ENCODE peak calls at places on chromosomes 7 and 10, in nine cellular contexts. One of them, this sample, is unnamed.

GRCh38 chr10:43674546-43675205 is 26.0 kb upstream of the ZNF32 start:
- DNase-seq in GM23248: no peak
- DNase-seq in aorta: no peak
- DNase-seq in cortex of kidney: no peak
- DNase-seq in foreskin melanocyte: no peak
- DNase-seq in upper lobe of right lung: no peak
- DNase-seq in EH: no peak
- DNase-seq in M059J: no peak
- DNase-seq in activated CD8-positive, alpha-beta T cell treated with anti-CD3 and anti-CD28 coated beads, Interleukin-2, amount 10 ng/mL, durations not matched to agents 7 days and 5 days: no peak
- DNase-seq in this sample: no peak

GRCh38 chr7:128941946-128942526 is 4.3 kb downstream of the IRF5 start:
- DNase-seq in GM23248: no peak
- DNase-seq in aorta: no peak
- DNase-seq in cortex of kidney: no peak
- DNase-seq in foreskin melanocyte: no peak
- DNase-seq in upper lobe of right lung: peak; percentile 58
- DNase-seq in EH: no peak
- DNase-seq in M059J: no peak
- DNase-seq in activated CD8-positive, alpha-beta T cell treated with anti-CD3 and anti-CD28 coated beads, Interleukin-2, amount 10 ng/mL, durations not matched to agents 7 days and 5 days: no peak
- DNase-seq in this sample: no peak

GRCh38 chr10:79295593-79295992 is 51.7 kb upstream of the PPIF start:
- DNase-seq in GM23248: no peak
- DNase-seq in aorta: peak; percentile 78
- DNase-seq in cortex of kidney: no peak
- DNase-seq in foreskin melanocyte: no peak
- DNase-seq in upper lobe of right lung: no peak
- DNase-seq in EH: peak; percentile 23
- DNase-seq in M059J: peak; percentile 39
- DNase-seq in activated CD8-positive, alpha-beta T cell treated with anti-CD3 and anti-CD28 coated beads, Interleukin-2, amount 10 ng/mL, durations not matched to agents 7 days and 5 days: peak; percentile 30
- DNase-seq in this sample: no peak

GRCh38 chr7:369981-370621 is 80.1 kb downstream of the FOXL3 start:
- DNase-seq in GM23248: no peak
- DNase-seq in aorta: peak; percentile 26
- DNase-seq in cortex of kidney: no peak
- DNase-seq in foreskin melanocyte: no peak
- DNase-seq in upper lobe of right lung: no peak
- DNase-seq in EH: no peak
- DNase-seq in M059J: no peak
- DNase-seq in activated CD8-positive, alpha-beta T cell treated with anti-CD3 and anti-CD28 coated beads, Interleukin-2, amount 10 ng/mL, durations not matched to agents 7 days and 5 days: no peak
- DNase-seq in this sample: no peak

GRCh38 chr10:79502561-79503309 is 9.6 kb upstream of the EIF5AL1 start:
- DNase-seq in GM23248: no peak
- DNase-seq in aorta: no peak
- DNase-seq in cortex of kidney: no peak
- DNase-seq in foreskin melanocyte: no peak
- DNase-seq in upper lobe of right lung: no peak
- DNase-seq in EH: peak; percentile 40
- DNase-seq in M059J: no peak
- DNase-seq in activated CD8-positive, alpha-beta T cell treated with anti-CD3 and anti-CD28 coated beads, Interleukin-2, amount 10 ng/mL, durations not matched to agents 7 days and 5 days: no peak
- DNase-seq in this sample: peak; percentile 18

GRCh38 chr10:12419279-12419847 is 70.0 kb downstream of the CAMK1D start:
- DNase-seq in GM23248: peak; percentile 98
- DNase-seq in aorta: peak; percentile 72
- DNase-seq in cortex of kidney: no peak
- DNase-seq in foreskin melanocyte: no peak
- DNase-seq in upper lobe of right lung: no peak
- DNase-seq in EH: peak; percentile 38
- DNase-seq in M059J: peak; percentile 94
- DNase-seq in activated CD8-positive, alpha-beta T cell treated with anti-CD3 and anti-CD28 coated beads, Interleukin-2, amount 10 ng/mL, durations not matched to agents 7 days and 5 days: peak; percentile 57
- DNase-seq in this sample: no peak

GRCh38 chr7:151271699-151272355 is 23.3 kb upstream of the SMARCD3 start:
- DNase-seq in GM23248: peak; percentile 53
- DNase-seq in aorta: peak; percentile 76
- DNase-seq in cortex of kidney: no peak
- DNase-seq in foreskin melanocyte: peak; percentile 20
- DNase-seq in upper lobe of right lung: no peak
- DNase-seq in EH: peak; percentile 62
- DNase-seq in M059J: no peak
- DNase-seq in activated CD8-positive, alpha-beta T cell treated with anti-CD3 and anti-CD28 coated beads, Interleukin-2, amount 10 ng/mL, durations not matched to agents 7 days and 5 days: peak; percentile 46
- DNase-seq in this sample: peak; percentile 51

GRCh38 chr10:7872041-7872442 is 53.7 kb downstream of the TAF3 start:
- DNase-seq in GM23248: peak; percentile 44
- DNase-seq in aorta: no peak
- DNase-seq in cortex of kidney: no peak
- DNase-seq in foreskin melanocyte: no peak
- DNase-seq in upper lobe of right lung: no peak
- DNase-seq in EH: peak; percentile 39
- DNase-seq in M059J: peak; percentile 8
- DNase-seq in activated CD8-positive, alpha-beta T cell treated with anti-CD3 and anti-CD28 coated beads, Interleukin-2, amount 10 ng/mL, durations not matched to agents 7 days and 5 days: no peak
- DNase-seq in this sample: peak; percentile 35

GRCh38 chr7:24115661-24116060 is 168.3 kb upstream of the NPY start:
- DNase-seq in GM23248: no peak
- DNase-seq in aorta: no peak
- DNase-seq in cortex of kidney: no peak
- DNase-seq in foreskin melanocyte: no peak
- DNase-seq in upper lobe of right lung: no peak
- DNase-seq in EH: no peak
- DNase-seq in M059J: peak; percentile 31
- DNase-seq in activated CD8-positive, alpha-beta T cell treated with anti-CD3 and anti-CD28 coated beads, Interleukin-2, amount 10 ng/mL, durations not matched to agents 7 days and 5 days: no peak
- DNase-seq in this sample: no peak

GRCh38 chr7:79272066-79272669 is 181.3 kb downstream of the MAGI2 start:
- DNase-seq in GM23248: peak; percentile 70
- DNase-seq in aorta: no peak
- DNase-seq in cortex of kidney: no peak
- DNase-seq in foreskin melanocyte: peak; percentile 14
- DNase-seq in upper lobe of right lung: no peak
- DNase-seq in EH: peak; percentile 57
- DNase-seq in M059J: peak; percentile 70
- DNase-seq in activated CD8-positive, alpha-beta T cell treated with anti-CD3 and anti-CD28 coated beads, Interleukin-2, amount 10 ng/mL, durations not matched to agents 7 days and 5 days: no peak
- DNase-seq in this sample: peak; percentile 79

GRCh38 chr7:67738958-67739357 is 742.3 kb downstream of the TYW1 start:
- DNase-seq in GM23248: peak; percentile 15
- DNase-seq in aorta: no peak
- DNase-seq in cortex of kidney: no peak
- DNase-seq in foreskin melanocyte: no peak
- DNase-seq in upper lobe of right lung: no peak
- DNase-seq in EH: no peak
- DNase-seq in M059J: peak; percentile 82
- DNase-seq in activated CD8-positive, alpha-beta T cell treated with anti-CD3 and anti-CD28 coated beads, Interleukin-2, amount 10 ng/mL, durations not matched to agents 7 days and 5 days: no peak
- DNase-seq in this sample: no peak

GRCh38 chr7:135716677-135717238 is 11.2 kb downstream of the SLC13A4 start:
- DNase-seq in GM23248: peak; percentile 87
- DNase-seq in aorta: no peak
- DNase-seq in cortex of kidney: no peak
- DNase-seq in foreskin melanocyte: peak; percentile 48
- DNase-seq in upper lobe of right lung: no peak
- DNase-seq in EH: peak; percentile 92
- DNase-seq in M059J: peak; percentile 97
- DNase-seq in activated CD8-positive, alpha-beta T cell treated with anti-CD3 and anti-CD28 coated beads, Interleukin-2, amount 10 ng/mL, durations not matched to agents 7 days and 5 days: no peak
- DNase-seq in this sample: no peak

GRCh38 chr7:80259-81236 is 111.8 kb upstream of the FAM20C start:
- DNase-seq in GM23248: no peak
- DNase-seq in aorta: peak; percentile 40
- DNase-seq in cortex of kidney: no peak
- DNase-seq in foreskin melanocyte: no peak
- DNase-seq in upper lobe of right lung: no peak
- DNase-seq in EH: no peak
- DNase-seq in M059J: no peak
- DNase-seq in activated CD8-positive, alpha-beta T cell treated with anti-CD3 and anti-CD28 coated beads, Interleukin-2, amount 10 ng/mL, durations not matched to agents 7 days and 5 days: no peak
- DNase-seq in this sample: no peak

GRCh38 chr7:36264917-36265292 is 111.9 kb downstream of the EEPD1 start:
- DNase-seq in GM23248: no peak
- DNase-seq in aorta: no peak
- DNase-seq in cortex of kidney: no peak
- DNase-seq in foreskin melanocyte: no peak
- DNase-seq in upper lobe of right lung: no peak
- DNase-seq in EH: no peak
- DNase-seq in M059J: no peak
- DNase-seq in activated CD8-positive, alpha-beta T cell treated with anti-CD3 and anti-CD28 coated beads, Interleukin-2, amount 10 ng/mL, durations not matched to agents 7 days and 5 days: no peak
- DNase-seq in this sample: no peak

GRCh38 chr7:113801751-113802150 is 117.1 kb downstream of the PPP1R3A start:
- DNase-seq in GM23248: no peak
- DNase-seq in aorta: no peak
- DNase-seq in cortex of kidney: no peak
- DNase-seq in foreskin melanocyte: no peak
- DNase-seq in upper lobe of right lung: no peak
- DNase-seq in EH: no peak
- DNase-seq in M059J: no peak
- DNase-seq in activated CD8-positive, alpha-beta T cell treated with anti-CD3 and anti-CD28 coated beads, Interleukin-2, amount 10 ng/mL, durations not matched to agents 7 days and 5 days: no peak
- DNase-seq in this sample: no peak

GRCh38 chr10:5299950-5300349 is 64.8 kb upstream of the UCN3 start:
- DNase-seq in GM23248: no peak
- DNase-seq in aorta: no peak
- DNase-seq in cortex of kidney: no peak
- DNase-seq in foreskin melanocyte: no peak
- DNase-seq in upper lobe of right lung: no peak
- DNase-seq in EH: no peak
- DNase-seq in M059J: no peak
- DNase-seq in activated CD8-positive, alpha-beta T cell treated with anti-CD3 and anti-CD28 coated beads, Interleukin-2, amount 10 ng/mL, durations not matched to agents 7 days and 5 days: no peak
- DNase-seq in this sample: no peak

GRCh38 chr7:158303121-158303520 is 284.5 kb downstream of the PTPRN2 start:
- DNase-seq in GM23248: no peak
- DNase-seq in aorta: no peak
- DNase-seq in cortex of kidney: no peak
- DNase-seq in foreskin melanocyte: no peak
- DNase-seq in upper lobe of right lung: no peak
- DNase-seq in EH: no peak
- DNase-seq in M059J: no peak
- DNase-seq in activated CD8-positive, alpha-beta T cell treated with anti-CD3 and anti-CD28 coated beads, Interleukin-2, amount 10 ng/mL, durations not matched to agents 7 days and 5 days: no peak
- DNase-seq in this sample: no peak

GRCh38 chr10:19245889-19246841 is 197.6 kb downstream of the MALRD1 start:
- DNase-seq in GM23248: no peak
- DNase-seq in aorta: no peak
- DNase-seq in cortex of kidney: no peak
- DNase-seq in foreskin melanocyte: no peak
- DNase-seq in upper lobe of right lung: no peak
- DNase-seq in EH: no peak
- DNase-seq in M059J: peak; percentile 1
- DNase-seq in activated CD8-positive, alpha-beta T cell treated with anti-CD3 and anti-CD28 coated beads, Interleukin-2, amount 10 ng/mL, durations not matched to agents 7 days and 5 days: no peak
- DNase-seq in this sample: no peak

GRCh38 chr7:1136841-1137516 is 23.0 kb downstream of the ZFAND2A start:
- DNase-seq in GM23248: peak; percentile 19
- DNase-seq in aorta: peak; percentile 17
- DNase-seq in cortex of kidney: no peak
- DNase-seq in foreskin melanocyte: no peak
- DNase-seq in upper lobe of right lung: peak; percentile 51
- DNase-seq in EH: no peak
- DNase-seq in M059J: peak; percentile 33
- DNase-seq in activated CD8-positive, alpha-beta T cell treated with anti-CD3 and anti-CD28 coated beads, Interleukin-2, amount 10 ng/mL, durations not matched to agents 7 days and 5 days: no peak
- DNase-seq in this sample: peak; percentile 44

GRCh38 chr10:20986049-20986448 is 88.9 kb upstream of the NEBL start:
- DNase-seq in GM23248: no peak
- DNase-seq in aorta: no peak
- DNase-seq in cortex of kidney: no peak
- DNase-seq in foreskin melanocyte: no peak
- DNase-seq in upper lobe of right lung: no peak
- DNase-seq in EH: no peak
- DNase-seq in M059J: no peak
- DNase-seq in activated CD8-positive, alpha-beta T cell treated with anti-CD3 and anti-CD28 coated beads, Interleukin-2, amount 10 ng/mL, durations not matched to agents 7 days and 5 days: no peak
- DNase-seq in this sample: no peak

GRCh38 chr7:47979145-47979831 is at the start of gene HUS1:
- DNase-seq in GM23248: peak; percentile 94
- DNase-seq in aorta: peak; percentile 95
- DNase-seq in cortex of kidney: no peak
- DNase-seq in foreskin melanocyte: peak; percentile 86
- DNase-seq in upper lobe of right lung: peak; percentile 97
- DNase-seq in EH: peak; percentile 89
- DNase-seq in M059J: peak; percentile 90
- DNase-seq in activated CD8-positive, alpha-beta T cell treated with anti-CD3 and anti-CD28 coated beads, Interleukin-2, amount 10 ng/mL, durations not matched to agents 7 days and 5 days: peak; percentile 95
- DNase-seq in this sample: peak; percentile 92

GRCh38 chr7:107951172-107951787 is 51.7 kb downstream of the LAMB1 start:
- DNase-seq in GM23248: no peak
- DNase-seq in aorta: no peak
- DNase-seq in cortex of kidney: no peak
- DNase-seq in foreskin melanocyte: no peak
- DNase-seq in upper lobe of right lung: no peak
- DNase-seq in EH: no peak
- DNase-seq in M059J: peak; percentile 10
- DNase-seq in activated CD8-positive, alpha-beta T cell treated with anti-CD3 and anti-CD28 coated beads, Interleukin-2, amount 10 ng/mL, durations not matched to agents 7 days and 5 days: no peak
- DNase-seq in this sample: no peak

GRCh38 chr7:138886501-138886917 is 88.5 kb upstream of the ATP6V0A4 start:
- DNase-seq in GM23248: peak; percentile 74
- DNase-seq in aorta: no peak
- DNase-seq in cortex of kidney: no peak
- DNase-seq in foreskin melanocyte: peak; percentile 76
- DNase-seq in upper lobe of right lung: no peak
- DNase-seq in EH: peak; percentile 76
- DNase-seq in M059J: peak; percentile 80
- DNase-seq in activated CD8-positive, alpha-beta T cell treated with anti-CD3 and anti-CD28 coated beads, Interleukin-2, amount 10 ng/mL, durations not matched to agents 7 days and 5 days: peak; percentile 75
- DNase-seq in this sample: peak; percentile 88

GRCh38 chr7:153404781-153405279 is 645.3 kb downstream of the ACTR3B start:
- DNase-seq in GM23248: no peak
- DNase-seq in aorta: no peak
- DNase-seq in cortex of kidney: no peak
- DNase-seq in foreskin melanocyte: no peak
- DNase-seq in upper lobe of right lung: no peak
- DNase-seq in EH: no peak
- DNase-seq in M059J: no peak
- DNase-seq in activated CD8-positive, alpha-beta T cell treated with anti-CD3 and anti-CD28 coated beads, Interleukin-2, amount 10 ng/mL, durations not matched to agents 7 days and 5 days: no peak
- DNase-seq in this sample: no peak

GRCh38 chr7:49670991-49671390 is 102.4 kb upstream of the VWC2 start:
- DNase-seq in GM23248: no peak
- DNase-seq in aorta: no peak
- DNase-seq in cortex of kidney: no peak
- DNase-seq in foreskin melanocyte: no peak
- DNase-seq in upper lobe of right lung: no peak
- DNase-seq in EH: no peak
- DNase-seq in M059J: peak; percentile 20
- DNase-seq in activated CD8-positive, alpha-beta T cell treated with anti-CD3 and anti-CD28 coated beads, Interleukin-2, amount 10 ng/mL, durations not matched to agents 7 days and 5 days: no peak
- DNase-seq in this sample: no peak

GRCh38 chr10:98107644-98108430 is 26.6 kb upstream of the R3HCC1L start:
- DNase-seq in GM23248: no peak
- DNase-seq in aorta: no peak
- DNase-seq in cortex of kidney: no peak
- DNase-seq in foreskin melanocyte: no peak
- DNase-seq in upper lobe of right lung: no peak
- DNase-seq in EH: no peak
- DNase-seq in M059J: no peak
- DNase-seq in activated CD8-positive, alpha-beta T cell treated with anti-CD3 and anti-CD28 coated beads, Interleukin-2, amount 10 ng/mL, durations not matched to agents 7 days and 5 days: no peak
- DNase-seq in this sample: no peak

GRCh38 chr10:79431422-79431821 is 14.0 kb downstream of the ZCCHC24 start:
- DNase-seq in GM23248: peak; percentile 53
- DNase-seq in aorta: no peak
- DNase-seq in cortex of kidney: no peak
- DNase-seq in foreskin melanocyte: no peak
- DNase-seq in upper lobe of right lung: no peak
- DNase-seq in EH: no peak
- DNase-seq in M059J: no peak
- DNase-seq in activated CD8-positive, alpha-beta T cell treated with anti-CD3 and anti-CD28 coated beads, Interleukin-2, amount 10 ng/mL, durations not matched to agents 7 days and 5 days: no peak
- DNase-seq in this sample: no peak

GRCh38 chr10:65931291-65932080 is 994.4 kb upstream of the LRRTM3 start:
- DNase-seq in GM23248: no peak
- DNase-seq in aorta: no peak
- DNase-seq in cortex of kidney: no peak
- DNase-seq in foreskin melanocyte: no peak
- DNase-seq in upper lobe of right lung: no peak
- DNase-seq in EH: no peak
- DNase-seq in M059J: no peak
- DNase-seq in activated CD8-positive, alpha-beta T cell treated with anti-CD3 and anti-CD28 coated beads, Interleukin-2, amount 10 ng/mL, durations not matched to agents 7 days and 5 days: no peak
- DNase-seq in this sample: no peak

GRCh38 chr10:4077804-4078203 is 292.8 kb upstream of the KLF6 start:
- DNase-seq in GM23248: no peak
- DNase-seq in aorta: no peak
- DNase-seq in cortex of kidney: no peak
- DNase-seq in foreskin melanocyte: no peak
- DNase-seq in upper lobe of right lung: no peak
- DNase-seq in EH: no peak
- DNase-seq in M059J: no peak
- DNase-seq in activated CD8-positive, alpha-beta T cell treated with anti-CD3 and anti-CD28 coated beads, Interleukin-2, amount 10 ng/mL, durations not matched to agents 7 days and 5 days: no peak
- DNase-seq in this sample: no peak

GRCh38 chr10:119803264-119803663 is 69.4 kb downstream of the MCMBP start:
- DNase-seq in GM23248: peak; percentile 77
- DNase-seq in aorta: no peak
- DNase-seq in cortex of kidney: no peak
- DNase-seq in foreskin melanocyte: no peak
- DNase-seq in upper lobe of right lung: no peak
- DNase-seq in EH: peak; percentile 89
- DNase-seq in M059J: peak; percentile 47
- DNase-seq in activated CD8-positive, alpha-beta T cell treated with anti-CD3 and anti-CD28 coated beads, Interleukin-2, amount 10 ng/mL, durations not matched to agents 7 days and 5 days: no peak
- DNase-seq in this sample: no peak

GRCh38 chr10:84244651-84245270 is at the start of gene RGR:
- DNase-seq in GM23248: no peak
- DNase-seq in aorta: no peak
- DNase-seq in cortex of kidney: no peak
- DNase-seq in foreskin melanocyte: peak; percentile 99
- DNase-seq in upper lobe of right lung: no peak
- DNase-seq in EH: no peak
- DNase-seq in M059J: no peak
- DNase-seq in activated CD8-positive, alpha-beta T cell treated with anti-CD3 and anti-CD28 coated beads, Interleukin-2, amount 10 ng/mL, durations not matched to agents 7 days and 5 days: no peak
- DNase-seq in this sample: peak; percentile 97

This sample was measured in SK-MEL-5.